ENCODE peak calls at places on chromosomes 1 and 21, in eight cellular contexts. T, S, P, I, U, O, N and V are unnamed samples.

GRCh38 chr1:108612496-108612895 is 48.4 kb downstream of the HENMT1 start:
- DNase-seq in I (no peak), P (no peak), O (no peak), S (no peak), U (no peak), T (no peak), N (no peak), V (no peak)

GRCh38 chr1:19300211-19300610 is 11.6 kb upstream of the AKR7A3 start:
- DNase-seq in P (no peak), O (no peak), T (no peak), S (no peak), U (no peak), I (no peak), N (no peak), V (no peak)

GRCh38 chr1:119001181-119002018 is 13.3 kb upstream of the TBX15 start:
- DNase-seq in I (no peak), S (no peak), O (no peak), P (no peak), U (no peak), N (no peak), T (peak), V (no peak)

GRCh38 chr1:200075522-200075921 is 48.0 kb downstream of the NR5A2 start:
- DNase-seq in O (no peak), T (no peak), I (no peak), P (no peak), U (no peak), N (no peak), S (no peak), V (no peak)

GRCh38 chr1:161198206-161198876 is 513 bp downstream of the ADAMTS4 start:
- DNase-seq in O (peak), S (peak), T (peak), P (no peak), I (peak), N (no peak), U (no peak), V (peak)

GRCh38 chr1:207754942-207755689 is 3.3 kb downstream of the CD46 start:
- DNase-seq in I (no peak), N (no peak), O (no peak), S (no peak), P (no peak), U (no peak), T (no peak), V (no peak)

GRCh38 chr1:168341576-168341975 is 60.9 kb downstream of the TBX19 start:
- DNase-seq in S (no peak), O (no peak), T (no peak), U (no peak), I (peak), P (no peak), N (no peak), V (peak)

GRCh38 chr1:110049801-110050601 is 15.6 kb downstream of the STRIP1 start:
- DNase-seq in O (no peak), T (no peak), U (no peak), S (no peak), P (no peak), I (no peak), N (no peak), V (no peak)

GRCh38 chr1:235999259-235999925 is 65.5 kb downstream of the NID1 start:
- DNase-seq in U (peak), P (no peak), N (no peak), O (no peak), S (no peak), T (no peak), I (peak), V (peak)

GRCh38 chr1:235996048-235996785 is 68.7 kb downstream of the NID1 start:
- DNase-seq in T (no peak), S (no peak), N (no peak), O (peak), I (no peak), P (no peak), U (no peak), V (no peak)

GRCh38 chr1:198873696-198874230 is 234.9 kb downstream of the PTPRC start:
- DNase-seq in I (no peak), S (no peak), O (no peak), T (no peak), U (no peak), P (no peak), N (no peak), V (no peak)

GRCh38 chr1:21216835-21217811 is 40.4 kb upstream of the EIF4G3 start:
- DNase-seq in S (peak), I (peak), U (peak), T (peak), N (no peak), O (peak), P (peak), V (peak)

GRCh38 chr21:34635307-34635706 is 20.4 kb upstream of the RCAN1 start:
- DNase-seq in P (no peak), T (no peak), U (no peak), I (no peak), S (no peak), O (no peak), N (no peak), V (no peak)